ENCODE peak calls at places on chromosomes 1 and 21, in eight cellular contexts. V is stimulated activated CD4-positive, alpha-beta T cell treated with anti-CD3 and anti-CD28 coated beads, Interleukin-1b, Interleukin-23, amount 100 ng/mL, for 24 hours; N is Calu3; I is AG09319; X is astrocyte of the cerebellum; P is stimulated activated CD8-positive, alpha-beta memory T cell treated with anti-CD3 and anti-CD28 coated beads, Interleukin-15, amount 100 ng/mL, for 24 hours; Z is RKO; L is activated naive CD4-positive, alpha-beta T cell treated with anti-CD3 and anti-CD28 coated beads, Interleukin-2, amount 10 ng/mL, durations not matched to agents 7 days and 5 days. D is an unnamed sample.

GRCh38 chr1:72221811-72222210 is 60.5 kb downstream of the NEGR1 start:
- DNase-seq in V (no peak), N (no peak), P (no peak), L (no peak), I (no peak), Z (no peak), X (no peak), D (no peak)

GRCh38 chr1:57411262-57411661 is 12.6 kb downstream of the DAB1 start:
- DNase-seq in X (peak), V (no peak), N (peak), P (no peak), I (no peak), Z (no peak), L (no peak), D (no peak)

GRCh38 chr1:61709908-61710289 is 15.0 kb downstream of the TM2D1 start:
- DNase-seq in P (no peak), I (no peak), N (no peak), Z (no peak), V (no peak), X (no peak), L (no peak), D (peak)

GRCh38 chr1:48859429-48859828 is 82.7 kb upstream of the BEND5 start:
- DNase-seq in X (peak), N (no peak), P (no peak), Z (no peak), L (no peak), V (no peak), I (no peak), D (no peak)

GRCh38 chr21:45508607-45509565 is 33.4 kb downstream of the SLC19A1 start:
- DNase-seq in Z (no peak), N (no peak), V (no peak), L (no peak), I (no peak), X (no peak), P (no peak), D (no peak)

GRCh38 chr1:15170071-15170470 is 16.5 kb downstream of the TMEM51 start:
- DNase-seq in P (no peak), I (no peak), N (no peak), X (no peak), Z (no peak), L (no peak), V (no peak), D (no peak)

GRCh38 chr1:226948996-226949395 is 8.9 kb downstream of the COQ8A start:
- DNase-seq in L (no peak), I (no peak), P (no peak), V (no peak), X (no peak), Z (no peak), N (no peak), D (no peak)

GRCh38 chr1:84300991-84301758 is at the start of gene SAMD13:
- DNase-seq in L (peak), V (no peak), Z (peak), X (peak), N (peak), I (no peak), P (no peak), D (peak)

GRCh38 chr1:223393275-223394214 is at the start of gene CCDC185:
- DNase-seq in X (no peak), I (no peak), Z (no peak), V (no peak), P (no peak), N (peak), L (no peak), D (peak)

GRCh38 chr1:161185282-161185682 is 8.0 kb upstream of the B4GALT3 start:
- DNase-seq in L (peak), P (no peak), V (no peak), X (peak), Z (no peak), I (no peak), N (no peak), D (peak)

D was measured in small intestine.